ENCODE peak calls at places on chromosomes 1 and 21, in six cellular contexts. P is lung, W is adrenal gland, A is cardiac muscle cell, R is heart right ventricle, J is esophagus squamous epithelium. F is an unnamed sample. For H3K9me3, the result is how much of the 10 kb centered on the place peaks cover.

GRCh38 chr1:181318022-181318857 is 165.1 kb upstream of the CACNA1E start:
- DNase-seq in P (no peak), A (peak), R (no peak), J (no peak), W (no peak), F (no peak)

GRCh38 chr1:26570287-26570686 is 40.7 kb downstream of the RPS6KA1 start:
- DNase-seq in A (no peak), P (no peak), R (no peak), W (no peak), J (no peak), F (no peak)

GRCh38 chr21:34603002-34603709 is 11.8 kb downstream of the RCAN1 start:
- DNase-seq in R (peak), A (peak), W (peak), J (no peak), P (peak), F (peak)

GRCh38 chr1:146007048-146007784 is 10.8 kb upstream of the TXNIP start:
- DNase-seq in J (no peak), W (peak), A (peak), P (peak), R (no peak), F (no peak)

GRCh38 chr1:43525995-43526394 is 4.7 kb upstream of the PTPRF start:
- DNase-seq in J (no peak), W (no peak), P (no peak), R (no peak), A (no peak), F (no peak)

GRCh38 chr1:194889310-194889709 is 1702.9 kb upstream of the B3GALT2 start:
- DNase-seq in J (no peak), W (no peak), P (no peak), R (no peak), A (no peak), F (no peak)

GRCh38 chr1:153509729-153510354 is 25.9 kb downstream of the S100A6 start:
- DNase-seq in A (peak), J (no peak), R (peak), P (peak), W (no peak), F (no peak)

GRCh38 chr1:68954841-68955240 is 458.0 kb upstream of the DEPDC1 start:
- DNase-seq in W (no peak), A (no peak), R (no peak), P (no peak), J (no peak), F (no peak)

GRCh38 chr1:11682799-11683198 is 1.9 kb upstream of the MAD2L2 start:
- DNase-seq in P (no peak), J (no peak), W (no peak), A (no peak), R (no peak), F (no peak)

GRCh38 chr1:117022089-117022488 is 20.5 kb downstream of the CD101 start:
- DNase-seq in J (no peak), P (no peak), A (no peak), R (no peak), W (no peak), F (no peak)

GRCh38 chr21:36115138-36115710 is 19.7 kb upstream of the CBR3 start:
- DNase-seq in R (no peak), J (no peak), W (no peak), P (no peak), A (no peak), F (no peak)

GRCh38 chr1:177077734-177078489 is 86.6 kb downstream of the ASTN1 start:
- DNase-seq in A (no peak), R (no peak), W (no peak), P (no peak), J (no peak), F (no peak)

GRCh38 chr1:100556181-100556580 is 18.2 kb downstream of the GPR88 start:
- DNase-seq in A (no peak), J (no peak), P (no peak), W (no peak), R (no peak), F (no peak)

GRCh38 chr1:100557606-100557953 is 19.6 kb downstream of the GPR88 start:
- DNase-seq in A (no peak), R (no peak), W (no peak), J (no peak), P (no peak), F (no peak)

GRCh38 chr1:100552922-100553321 is 15.0 kb downstream of the GPR88 start:
- DNase-seq in A (no peak), J (no peak), R (no peak), P (no peak), W (no peak), F (no peak)

GRCh38 chr1:100556925-100557605 is 19.1 kb downstream of the GPR88 start:
- DNase-seq in A (no peak), R (no peak), J (no peak), P (no peak), W (no peak), F (no peak)

DNA sequence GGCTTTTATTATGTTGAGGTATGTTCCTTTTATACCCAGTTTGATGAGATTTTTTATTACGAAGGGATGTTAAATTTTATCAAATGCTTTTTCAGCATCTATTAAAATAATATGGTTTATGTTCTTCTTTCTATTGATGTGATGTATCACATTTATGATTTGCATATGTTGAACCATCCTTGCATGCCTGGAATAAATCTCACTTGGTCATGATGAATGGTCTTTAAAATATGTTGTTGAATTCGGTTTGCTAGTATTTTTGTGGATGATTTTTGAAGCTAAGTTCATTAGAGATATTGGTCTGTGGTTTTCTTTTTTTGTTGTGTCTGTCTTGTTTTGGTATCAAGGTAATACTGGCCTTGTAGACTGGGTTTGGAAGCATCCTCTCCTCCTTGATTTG is 14.1 kb downstream of the GPR88 start:
- DNase-seq in A (no peak), J (no peak), W (no peak), P (no peak), R (no peak), F (no peak)
- H3K9me3 ChIP-seq in A (under half), J (under half), W (under half), P (under half), R (half or more), F (under half)

GRCh38 chr1:173638043-173639021 is 3.2 kb downstream of the TEX50 start:
- DNase-seq in A (no peak), W (no peak), J (no peak), P (no peak), R (no peak), F (no peak)
- H3K9me3 ChIP-seq in A (under half), W (under half), J (under half), P (under half), R (under half), F (under half)

GRCh38 chr1:2942410-2942809 is 78.9 kb upstream of the ACTRT2 start:
- DNase-seq in R (no peak), J (no peak), W (no peak), A (no peak), P (no peak), F (no peak)
- H3K9me3 ChIP-seq in R (under half), J (under half), W (under half), A (under half), P (under half), F (under half)

GRCh38 chr21:9759972-9760371 is 761.4 kb upstream of the TPTE start:
- DNase-seq in A (no peak), P (no peak), W (peak), J (no peak), R (no peak), F (no peak)

GRCh38 chr21:9760398-9761074 is 760.8 kb upstream of the TPTE start:
- DNase-seq in A (no peak), W (no peak), J (no peak), P (no peak), R (no peak), F (no peak)

GRCh38 chr21:9763807-9764206 is 757.6 kb upstream of the TPTE start:
- DNase-seq in P (no peak), R (no peak), W (no peak), A (no peak), J (no peak), F (no peak)

GRCh38 chr21:9758888-9759287 is 762.5 kb upstream of the TPTE start:
- DNase-seq in A (no peak), R (no peak), J (no peak), W (peak), P (no peak), F (no peak)

DNA sequence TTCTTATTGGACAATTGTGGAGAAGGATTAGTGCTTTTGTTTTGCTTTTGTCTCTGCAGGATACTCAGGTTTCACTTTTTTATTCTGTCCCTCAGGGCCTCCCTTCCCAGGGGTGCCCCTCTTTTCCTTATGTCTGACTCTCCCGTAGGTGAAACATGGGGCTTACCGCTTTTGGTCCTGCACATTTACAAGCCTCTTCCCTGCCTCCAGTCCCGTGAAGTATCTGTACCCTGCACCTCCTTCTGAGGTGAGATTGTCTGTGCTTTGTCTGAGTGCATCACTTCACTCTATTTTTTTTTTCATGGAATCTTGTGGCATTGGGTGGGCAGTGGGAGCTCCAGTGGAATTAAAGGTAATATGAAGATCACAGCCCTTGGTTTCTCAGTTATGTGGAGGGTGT is 758.1 kb upstream of the TPTE start:
- DNase-seq in P (no peak), J (no peak), R (no peak), A (no peak), W (peak), F (no peak)
- H3K9me3 ChIP-seq in P (under half), J (under half), R (under half), A (under half), W (under half), F (under half)

GRCh38 chr21:45590246-45590725 is 48.0 kb upstream of the SLC19A1 start:
- DNase-seq in W (peak), A (peak), R (peak), P (peak), J (no peak), F (peak)
- H3K9me3 ChIP-seq in W (under half), A (under half), R (under half), P (under half), J (under half), F (under half)

DNA sequence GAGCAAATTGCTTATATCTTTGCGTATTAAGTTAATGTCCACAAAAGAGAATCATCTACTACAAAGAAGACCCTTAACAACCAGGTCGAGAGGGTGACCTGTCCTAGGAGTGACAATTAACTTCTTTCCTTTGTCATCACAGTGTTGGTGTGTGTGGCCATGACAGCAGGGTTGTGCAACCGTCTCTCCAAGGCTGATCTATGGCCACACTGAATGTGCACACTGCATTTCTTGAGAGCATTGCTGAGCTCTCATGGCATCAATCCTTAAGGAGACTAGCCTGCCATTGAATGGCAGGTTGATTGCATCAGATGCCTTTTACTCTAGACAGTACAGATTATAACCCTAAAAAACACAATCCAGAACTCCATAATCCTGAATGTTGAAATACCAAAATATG is 86.5 kb upstream of the OLFM3 start:
- DNase-seq in W (no peak), J (no peak), A (no peak), R (no peak), P (no peak), F (no peak)
- H3K9me3 ChIP-seq in W (under half), J (under half), A (under half), R (under half), P (under half), F (under half)

DNA sequence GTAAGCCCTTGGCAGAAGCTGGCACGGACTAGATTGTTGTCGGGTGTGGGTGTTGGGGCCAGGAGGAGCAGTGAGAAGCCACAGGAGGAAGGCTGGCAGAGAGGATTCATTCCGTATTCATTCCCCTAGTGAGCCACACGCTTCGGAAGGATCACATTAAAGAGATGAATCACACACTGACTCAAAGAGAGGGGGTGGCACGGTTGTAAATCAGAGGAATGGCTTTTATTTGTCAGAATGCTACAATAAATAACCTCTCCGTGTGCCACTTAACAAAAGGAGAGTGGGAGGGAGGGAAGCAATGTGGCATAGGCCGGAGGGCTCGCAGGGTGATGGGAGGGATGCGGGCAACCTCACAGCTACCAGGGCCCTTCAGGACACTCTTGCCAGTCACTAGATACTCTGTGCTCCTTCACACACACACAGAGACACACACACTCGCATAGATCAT is 135.5 kb downstream of the HIVEP3 start:
- DNase-seq in A (no peak), W (peak), J (no peak), R (no peak), P (no peak), F (no peak)
- H3K9me3 ChIP-seq in A (under half), W (under half), J (under half), R (under half), P (under half), F (under half)

DNA sequence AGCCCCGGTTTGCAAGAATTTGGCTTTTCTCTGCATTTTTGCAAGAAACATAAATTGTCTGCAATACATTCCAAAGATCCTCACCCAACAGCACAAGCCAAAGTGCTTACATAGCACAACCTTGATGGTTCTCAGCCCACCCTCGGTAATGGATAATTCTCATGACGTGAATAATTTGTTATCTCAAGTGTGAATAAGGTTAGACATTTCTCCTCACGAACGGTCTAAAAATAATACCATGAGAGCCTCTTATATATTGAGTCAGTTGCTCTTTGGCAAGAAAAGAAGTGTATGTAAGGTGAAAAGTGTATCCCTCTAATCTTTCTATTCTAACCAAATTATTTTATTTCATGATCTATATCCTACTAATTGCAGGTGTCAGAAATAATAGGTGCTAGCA is 33.3 kb downstream of the KRTAP19-8 start:
- DNase-seq in W (no peak), A (peak), J (no peak), P (no peak), R (no peak), F (no peak)
- H3K9me3 ChIP-seq in W (under half), A (under half), J (under half), P (under half), R (under half), F (under half)

GRCh38 chr1:227654858-227655752 is 80.0 kb downstream of the JMJD4 start:
- DNase-seq in A (no peak), R (no peak), P (no peak), J (no peak), W (no peak), F (no peak)
- H3K9me3 ChIP-seq in A (under half), R (half or more), P (under half), J (half or more), W (under half), F (under half)